ENCODE peak calls at places on chromosomes 16 and 17, in seven cellular contexts. A is bronchial epithelial cell; I is keratinocyte; N is endothelial cell of umbilical vein; G is GM12878; F is iPS DF 6.9; T is activated CD8-positive, alpha-beta T cell treated with anti-CD3 and anti-CD28 coated beads, Interleukin-2, amount 10 ng/mL, durations not matched to agents 7 days and 5 days. V is an unnamed sample.

GRCh38 chr16:84819644-84820304 is at the start of gene CRISPLD2:
- DNase-seq in N (peak), I (peak), F (peak), T (peak), A (peak), G (no peak), V (peak)

GRCh38 chr17:16935241-16935663 is 36.7 kb downstream of the TNFRSF13B start:
- DNase-seq in F (no peak), I (no peak), N (no peak), A (peak), G (no peak), T (no peak), V (peak)

GRCh38 chr17:79985361-79985760 is 50.3 kb downstream of the TBC1D16 start:
- DNase-seq in N (no peak), I (no peak), G (no peak), F (no peak), A (no peak), T (no peak), V (no peak)

GRCh38 chr17:38509008-38509771 is 80.9 kb downstream of the ARHGAP23 start:
- DNase-seq in T (peak), I (peak), A (peak), N (peak), F (no peak), G (no peak), V (peak)

GRCh38 chr17:71052971-71053370 is 883.6 kb downstream of the KCNJ2 start:
- DNase-seq in F (no peak), I (no peak), T (no peak), G (no peak), N (no peak), A (no peak), V (no peak)

GRCh38 chr17:80441133-80441578 is 26.2 kb downstream of the ENDOV start:
- DNase-seq in G (no peak), A (no peak), F (peak), T (peak), N (peak), I (no peak), V (peak)

GRCh38 chr16:30934827-30935557 is 11.6 kb downstream of the FBXL19 start:
- DNase-seq in G (no peak), A (peak), T (peak), I (no peak), N (peak), F (no peak), V (peak)

GRCh38 chr17:38872671-38873385 is 3.0 kb downstream of the LASP1 start:
- DNase-seq in F (no peak), T (no peak), I (no peak), A (no peak), N (no peak), G (no peak), V (no peak)

GRCh38 chr16:50386139-50386538 is 17.4 kb upstream of the BRD7 start:
- DNase-seq in I (no peak), F (no peak), T (no peak), G (no peak), N (no peak), A (no peak), V (no peak)

GRCh38 chr17:28737770-28738679 is 5.8 kb upstream of the TRAF4 start:
- DNase-seq in N (no peak), F (no peak), G (peak), T (no peak), A (no peak), I (no peak), V (peak)

GRCh38 chr17:37717627-37718382 is 27.1 kb downstream of the HNF1B start:
- DNase-seq in T (no peak), N (no peak), A (no peak), F (no peak), G (no peak), I (no peak), V (no peak)

GRCh38 chr17:62824290-62825135 is 16.4 kb upstream of the MARCHF10 start:
- DNase-seq in A (peak), T (no peak), N (no peak), I (peak), G (no peak), F (peak), V (peak)

GRCh38 chr16:18983565-18984424 is at the start of gene TMC7:
- DNase-seq in N (peak), F (peak), A (peak), G (no peak), I (no peak), T (peak), V (peak)

GRCh38 chr17:74185786-74186185 is 17.7 kb upstream of the RPL38 start:
- DNase-seq in N (no peak), F (no peak), I (no peak), A (no peak), T (no peak), G (no peak), V (no peak)

GRCh38 chr17:81252336-81253329 is 13.5 kb downstream of the NDUFAF8 start:
- DNase-seq in N (no peak), I (no peak), G (no peak), F (no peak), T (no peak), A (no peak), V (no peak)

GRCh38 chr16:48613061-48613957 is 3.3 kb upstream of the N4BP1 start:
- DNase-seq in G (no peak), N (no peak), A (peak), F (no peak), T (peak), I (no peak), V (peak)

GRCh38 chr16:72905581-72905980 is 142.3 kb downstream of the ZFHX3 start:
- DNase-seq in I (peak), A (peak), F (no peak), N (no peak), G (no peak), T (no peak), V (peak)

GRCh38 chr17:9342225-9342624 is 233.4 kb downstream of the STX8 start:
- DNase-seq in N (no peak), A (no peak), F (no peak), G (no peak), T (no peak), I (no peak), V (no peak)

GRCh38 chr16:72561-73537 is at the start of gene RHBDF1:
- DNase-seq in F (no peak), I (no peak), A (no peak), N (peak), T (no peak), G (no peak), V (peak)

GRCh38 chr16:75432828-75433731 is at the start of gene CFDP1:
- DNase-seq in T (peak), N (peak), F (peak), A (peak), G (peak), I (peak), V (peak)

GRCh38 chr16:2702871-2703745 is 16.9 kb downstream of the PRSS27 start:
- DNase-seq in G (no peak), I (no peak), N (no peak), F (no peak), T (no peak), A (no peak), V (no peak)

GRCh38 chr17:81401727-81402529 is 6.7 kb downstream of the BAHCC1 start:
- DNase-seq in I (no peak), N (peak), T (no peak), G (no peak), A (no peak), F (no peak), V (no peak)

GRCh38 chr17:17750881-17751280 is 69.6 kb downstream of the RAI1 start:
- DNase-seq in F (no peak), N (no peak), T (peak), G (peak), I (no peak), A (no peak), V (no peak)

GRCh38 chr17:46115687-46116086 is 77.5 kb downstream of the KANSL1 start:
- DNase-seq in A (no peak), I (no peak), F (no peak), N (no peak), G (no peak), T (no peak), V (no peak)

GRCh38 chr16:66418165-66418962 is 8.7 kb upstream of the BEAN1 start:
- DNase-seq in A (no peak), T (no peak), I (no peak), F (no peak), G (no peak), N (no peak), V (no peak)

GRCh38 chr17:73402466-73402865 is 90.7 kb upstream of the CDC42EP4 start:
- DNase-seq in I (no peak), G (no peak), F (no peak), N (no peak), T (no peak), A (no peak), V (no peak)

GRCh38 chr17:34307110-34307509 is 12.1 kb upstream of the CCL8 start:
- DNase-seq in N (no peak), A (no peak), G (no peak), F (no peak), T (no peak), I (no peak), V (no peak)

GRCh38 chr17:57391076-57391825 is 134.9 kb downstream of the MSI2 start:
- DNase-seq in A (no peak), N (no peak), G (no peak), I (no peak), F (no peak), T (no peak), V (no peak)

GRCh38 chr16:64152010-64152767 is 969.7 kb downstream of the CDH11 start:
- DNase-seq in G (no peak), N (no peak), T (no peak), F (no peak), I (no peak), A (no peak), V (peak)

GRCh38 chr17:4978720-4979119 is 8.8 kb downstream of the CAMTA2 start:
- DNase-seq in T (no peak), F (no peak), I (no peak), A (no peak), G (no peak), N (no peak), V (no peak)

GRCh38 chr16:51359141-51359960 is 208.3 kb upstream of the SALL1 start:
- DNase-seq in T (no peak), N (no peak), F (no peak), G (no peak), A (no peak), I (no peak), V (no peak)

GRCh38 chr16:79154081-79154480 is 446.5 kb downstream of the MAF start:
- DNase-seq in F (no peak), I (no peak), G (no peak), T (no peak), A (no peak), N (no peak), V (no peak)

GRCh38 chr17:2176484-2177175 is 121.7 kb downstream of the HIC1 start:
- DNase-seq in I (no peak), T (no peak), G (no peak), F (no peak), N (peak), A (no peak), V (no peak)